ENCODE peak calls at places on chromosomes 16 and 17, in seven cellular contexts. One of them, this sample, is unnamed.

GRCh38 chr16:75264999-75265910 is 13.8 kb upstream of the BCAR1 start:
- DNase-seq in astrocyte of the cerebellum: no peak
- DNase-seq in stomach: peak
- DNase-seq in ovary: peak
- DNase-seq in AG09309: no peak
- DNase-seq in upper lobe of right lung: peak
- DNase-seq in type B pancreatic cell: peak
- DNase-seq in this sample: peak

GRCh38 chr16:4373909-4374742 is 2.5 kb downstream of the VASN start:
- DNase-seq in astrocyte of the cerebellum: peak
- DNase-seq in stomach: peak
- DNase-seq in ovary: peak
- DNase-seq in AG09309: peak
- DNase-seq in upper lobe of right lung: peak
- DNase-seq in type B pancreatic cell: no peak
- DNase-seq in this sample: no peak

GRCh38 chr16:14388243-14388642 is 241.8 kb downstream of the PARN start:
- DNase-seq in astrocyte of the cerebellum: no peak
- DNase-seq in stomach: no peak
- DNase-seq in ovary: no peak
- DNase-seq in AG09309: no peak
- DNase-seq in upper lobe of right lung: no peak
- DNase-seq in type B pancreatic cell: no peak
- DNase-seq in this sample: no peak

GRCh38 chr16:53528797-53529196 is 25.8 kb upstream of the AKTIP start:
- DNase-seq in astrocyte of the cerebellum: no peak
- DNase-seq in stomach: no peak
- DNase-seq in ovary: no peak
- DNase-seq in AG09309: no peak
- DNase-seq in upper lobe of right lung: no peak
- DNase-seq in type B pancreatic cell: no peak
- DNase-seq in this sample: no peak

GRCh38 chr17:61551255-61551742 is 39.7 kb downstream of the NACA2 start:
- DNase-seq in astrocyte of the cerebellum: peak
- DNase-seq in stomach: no peak
- DNase-seq in ovary: no peak
- DNase-seq in AG09309: no peak
- DNase-seq in upper lobe of right lung: no peak
- DNase-seq in type B pancreatic cell: no peak
- DNase-seq in this sample: no peak

GRCh38 chr17:68351395-68351794 is 60.1 kb downstream of the ARSG start:
- DNase-seq in astrocyte of the cerebellum: no peak
- DNase-seq in stomach: no peak
- DNase-seq in ovary: peak
- DNase-seq in AG09309: no peak
- DNase-seq in upper lobe of right lung: no peak
- DNase-seq in type B pancreatic cell: no peak
- DNase-seq in this sample: no peak

GRCh38 chr17:50961282-50962220 is 95.4 kb upstream of the TOB1 start:
- DNase-seq in astrocyte of the cerebellum: no peak
- DNase-seq in stomach: no peak
- DNase-seq in ovary: no peak
- DNase-seq in AG09309: no peak
- DNase-seq in upper lobe of right lung: no peak
- DNase-seq in type B pancreatic cell: no peak
- DNase-seq in this sample: no peak

GRCh38 chr17:55334285-55334684 is 69.5 kb downstream of the HLF start:
- DNase-seq in astrocyte of the cerebellum: no peak
- DNase-seq in stomach: no peak
- DNase-seq in ovary: no peak
- DNase-seq in AG09309: no peak
- DNase-seq in upper lobe of right lung: no peak
- DNase-seq in type B pancreatic cell: no peak
- DNase-seq in this sample: no peak

GRCh38 chr17:30253316-30253715 is 17.8 kb upstream of the SLC6A4 start:
- DNase-seq in astrocyte of the cerebellum: no peak
- DNase-seq in stomach: peak
- DNase-seq in ovary: no peak
- DNase-seq in AG09309: no peak
- DNase-seq in upper lobe of right lung: no peak
- DNase-seq in type B pancreatic cell: no peak
- DNase-seq in this sample: no peak

GRCh38 chr17:71709974-71710373 is 410.8 kb upstream of the SOX9 start:
- DNase-seq in astrocyte of the cerebellum: peak
- DNase-seq in stomach: no peak
- DNase-seq in ovary: no peak
- DNase-seq in AG09309: no peak
- DNase-seq in upper lobe of right lung: no peak
- DNase-seq in type B pancreatic cell: no peak
- DNase-seq in this sample: no peak

GRCh38 chr16:12024429-12024828 is 47.9 kb downstream of the SNX29 start:
- DNase-seq in astrocyte of the cerebellum: no peak
- DNase-seq in stomach: peak
- DNase-seq in ovary: no peak
- DNase-seq in AG09309: no peak
- DNase-seq in upper lobe of right lung: no peak
- DNase-seq in type B pancreatic cell: no peak
- DNase-seq in this sample: no peak

GRCh38 chr16:48605518-48606110 is 4.4 kb downstream of the N4BP1 start:
- DNase-seq in astrocyte of the cerebellum: no peak
- DNase-seq in stomach: no peak
- DNase-seq in ovary: no peak
- DNase-seq in AG09309: no peak
- DNase-seq in upper lobe of right lung: peak
- DNase-seq in type B pancreatic cell: no peak
- DNase-seq in this sample: no peak

GRCh38 chr16:17251496-17251895 is 219.3 kb downstream of the XYLT1 start:
- DNase-seq in astrocyte of the cerebellum: no peak
- DNase-seq in stomach: no peak
- DNase-seq in ovary: no peak
- DNase-seq in AG09309: no peak
- DNase-seq in upper lobe of right lung: no peak
- DNase-seq in type B pancreatic cell: no peak
- DNase-seq in this sample: no peak

GRCh38 chr17:42578282-42578869 is 847 bp upstream of the PSMC3IP start:
- DNase-seq in astrocyte of the cerebellum: peak
- DNase-seq in stomach: peak
- DNase-seq in ovary: peak
- DNase-seq in AG09309: no peak
- DNase-seq in upper lobe of right lung: peak
- DNase-seq in type B pancreatic cell: peak
- DNase-seq in this sample: no peak

GRCh38 chr17:72456026-72456569 is 335.3 kb downstream of the SOX9 start:
- DNase-seq in astrocyte of the cerebellum: no peak
- DNase-seq in stomach: peak
- DNase-seq in ovary: no peak
- DNase-seq in AG09309: no peak
- DNase-seq in upper lobe of right lung: no peak
- DNase-seq in type B pancreatic cell: no peak
- DNase-seq in this sample: no peak

GRCh38 chr16:69182730-69183416 is 4.1 kb upstream of the SNTB2 start:
- DNase-seq in astrocyte of the cerebellum: no peak
- DNase-seq in stomach: no peak
- DNase-seq in ovary: no peak
- DNase-seq in AG09309: no peak
- DNase-seq in upper lobe of right lung: no peak
- DNase-seq in type B pancreatic cell: no peak
- DNase-seq in this sample: no peak

GRCh38 chr17:21613071-21613429 is 79.3 kb upstream of the KCNJ18 start:
- DNase-seq in astrocyte of the cerebellum: no peak
- DNase-seq in stomach: no peak
- DNase-seq in ovary: no peak
- DNase-seq in AG09309: no peak
- DNase-seq in upper lobe of right lung: no peak
- DNase-seq in type B pancreatic cell: no peak
- DNase-seq in this sample: no peak

GRCh38 chr16:68892214-68892613 is 48.9 kb downstream of the TANGO6 start:
- DNase-seq in astrocyte of the cerebellum: no peak
- DNase-seq in stomach: no peak
- DNase-seq in ovary: no peak
- DNase-seq in AG09309: no peak
- DNase-seq in upper lobe of right lung: no peak
- DNase-seq in type B pancreatic cell: no peak
- DNase-seq in this sample: no peak

GRCh38 chr17:44070455-44071197 is at the start of gene G6PC3:
- DNase-seq in astrocyte of the cerebellum: peak
- DNase-seq in stomach: peak
- DNase-seq in ovary: peak
- DNase-seq in AG09309: peak
- DNase-seq in upper lobe of right lung: peak
- DNase-seq in type B pancreatic cell: peak
- DNase-seq in this sample: peak

GRCh38 chr17:1031711-1032110 is 34.8 kb downstream of the TIMM22 start:
- DNase-seq in astrocyte of the cerebellum: no peak
- DNase-seq in stomach: no peak
- DNase-seq in ovary: peak
- DNase-seq in AG09309: no peak
- DNase-seq in upper lobe of right lung: no peak
- DNase-seq in type B pancreatic cell: no peak
- DNase-seq in this sample: no peak

GRCh38 chr17:49315974-49316570 is 46.0 kb downstream of the ZNF652 start:
- DNase-seq in astrocyte of the cerebellum: no peak
- DNase-seq in stomach: no peak
- DNase-seq in ovary: no peak
- DNase-seq in AG09309: no peak
- DNase-seq in upper lobe of right lung: no peak
- DNase-seq in type B pancreatic cell: no peak
- DNase-seq in this sample: no peak

GRCh38 chr17:58527306-58527705 is 12.9 kb upstream of the MTMR4 start:
- DNase-seq in astrocyte of the cerebellum: no peak
- DNase-seq in stomach: no peak
- DNase-seq in ovary: no peak
- DNase-seq in AG09309: no peak
- DNase-seq in upper lobe of right lung: no peak
- DNase-seq in type B pancreatic cell: no peak
- DNase-seq in this sample: no peak
- TF ChIP-seq CTCF in astrocyte of the cerebellum: peak
- TF ChIP-seq CTCF in stomach: no peak
- TF ChIP-seq CTCF in ovary: no peak
- TF ChIP-seq CTCF in AG09309: no peak
- TF ChIP-seq CTCF in upper lobe of right lung: peak
- TF ChIP-seq CTCF in type B pancreatic cell: peak
- TF ChIP-seq CTCF in this sample: peak

DNA sequence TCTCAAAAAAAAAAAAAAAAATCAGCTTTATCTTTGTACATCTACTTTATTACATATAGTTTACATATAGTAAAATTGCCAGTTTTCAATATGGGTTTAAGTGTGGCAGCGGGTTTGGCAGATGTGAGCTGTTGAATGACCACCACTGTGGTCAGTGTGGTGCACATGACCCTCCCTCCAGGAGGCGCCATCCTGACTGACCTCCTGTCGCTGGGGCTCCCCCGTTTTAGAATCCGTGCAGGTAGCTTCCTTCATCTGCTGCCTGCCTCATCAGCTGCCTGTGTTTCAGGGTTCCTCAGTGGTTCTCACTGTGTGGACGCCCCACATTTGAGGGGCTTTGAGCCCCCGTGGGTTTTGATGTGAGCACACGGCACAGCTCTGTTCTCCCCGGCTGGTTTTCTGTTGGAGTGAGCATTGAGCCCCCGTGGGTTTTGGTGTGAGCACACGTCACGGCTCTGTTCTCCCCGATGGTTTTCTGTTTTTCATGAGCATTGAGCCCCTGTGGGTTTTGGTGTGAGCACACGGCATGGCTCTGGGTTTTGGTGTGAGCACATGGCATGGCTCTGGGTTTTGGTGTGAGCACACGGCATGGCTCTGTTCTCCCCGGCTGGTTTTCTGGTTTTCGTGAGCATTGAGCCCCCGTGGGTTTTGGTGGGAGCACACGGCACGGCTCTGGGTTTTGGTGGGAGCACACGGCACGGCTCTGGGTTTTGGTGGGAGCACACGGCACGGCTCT is 57.9 kb upstream of the ZNF750 start:
- DNase-seq in astrocyte of the cerebellum: no peak
- DNase-seq in stomach: no peak
- DNase-seq in ovary: no peak
- DNase-seq in AG09309: no peak
- DNase-seq in upper lobe of right lung: no peak
- DNase-seq in type B pancreatic cell: no peak
- DNase-seq in this sample: peak
- TF ChIP-seq CTCF in astrocyte of the cerebellum: no peak
- TF ChIP-seq CTCF in stomach: no peak
- TF ChIP-seq CTCF in ovary: no peak
- TF ChIP-seq CTCF in AG09309: peak
- TF ChIP-seq CTCF in upper lobe of right lung: no peak
- TF ChIP-seq CTCF in type B pancreatic cell: no peak
- TF ChIP-seq CTCF in this sample: no peak

DNA sequence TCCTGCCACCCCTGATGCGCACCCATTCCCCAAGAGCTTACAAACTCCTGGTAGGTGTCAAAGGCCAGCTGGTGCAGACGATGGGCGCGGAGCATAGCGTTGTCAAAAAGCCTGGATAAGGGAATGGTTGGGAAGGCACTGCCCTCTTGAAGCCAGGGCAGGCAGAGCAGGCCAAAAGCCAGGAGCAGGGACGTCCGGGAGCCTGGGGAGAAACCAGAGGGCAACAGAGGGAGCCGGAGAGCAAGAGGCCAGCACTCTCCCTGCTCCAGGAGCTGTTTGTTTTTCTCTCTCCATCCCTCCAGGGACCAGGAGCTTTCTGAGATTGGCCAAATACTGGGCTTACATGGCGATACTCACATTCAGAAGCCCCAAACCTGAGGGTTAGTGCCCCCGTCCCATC is 334 bp downstream of the GH1 start:
- DNase-seq in astrocyte of the cerebellum: no peak
- DNase-seq in stomach: no peak
- DNase-seq in ovary: peak
- DNase-seq in AG09309: no peak
- DNase-seq in upper lobe of right lung: no peak
- DNase-seq in type B pancreatic cell: no peak
- DNase-seq in this sample: peak
- TF ChIP-seq CTCF in astrocyte of the cerebellum: no peak
- TF ChIP-seq CTCF in stomach: no peak
- TF ChIP-seq CTCF in ovary: no peak
- TF ChIP-seq CTCF in AG09309: no peak
- TF ChIP-seq CTCF in upper lobe of right lung: no peak
- TF ChIP-seq CTCF in type B pancreatic cell: no peak
- TF ChIP-seq CTCF in this sample: no peak

GRCh38 chr16:22971346-22971924 is 157.5 kb downstream of the HS3ST2 start:
- DNase-seq in astrocyte of the cerebellum: no peak
- DNase-seq in stomach: no peak
- DNase-seq in ovary: no peak
- DNase-seq in AG09309: no peak
- DNase-seq in upper lobe of right lung: no peak
- DNase-seq in type B pancreatic cell: no peak
- DNase-seq in this sample: no peak

GRCh38 chr16:22970191-22970845 is 156.4 kb downstream of the HS3ST2 start:
- DNase-seq in astrocyte of the cerebellum: no peak
- DNase-seq in stomach: no peak
- DNase-seq in ovary: no peak
- DNase-seq in AG09309: no peak
- DNase-seq in upper lobe of right lung: no peak
- DNase-seq in type B pancreatic cell: no peak
- DNase-seq in this sample: no peak

GRCh38 chr16:22968931-22969330 is 155.0 kb downstream of the HS3ST2 start:
- DNase-seq in astrocyte of the cerebellum: no peak
- DNase-seq in stomach: no peak
- DNase-seq in ovary: no peak
- DNase-seq in AG09309: no peak
- DNase-seq in upper lobe of right lung: no peak
- DNase-seq in type B pancreatic cell: no peak
- DNase-seq in this sample: no peak

GRCh38 chr16:22967696-22968095 is 153.7 kb downstream of the HS3ST2 start:
- DNase-seq in astrocyte of the cerebellum: no peak
- DNase-seq in stomach: no peak
- DNase-seq in ovary: no peak
- DNase-seq in AG09309: no peak
- DNase-seq in upper lobe of right lung: no peak
- DNase-seq in type B pancreatic cell: no peak
- DNase-seq in this sample: no peak

GRCh38 chr16:22969567-22969966 is 155.6 kb downstream of the HS3ST2 start:
- DNase-seq in astrocyte of the cerebellum: no peak
- DNase-seq in stomach: no peak
- DNase-seq in ovary: no peak
- DNase-seq in AG09309: no peak
- DNase-seq in upper lobe of right lung: no peak
- DNase-seq in type B pancreatic cell: no peak
- DNase-seq in this sample: no peak
- TF ChIP-seq CTCF in astrocyte of the cerebellum: no peak
- TF ChIP-seq CTCF in stomach: no peak
- TF ChIP-seq CTCF in ovary: no peak
- TF ChIP-seq CTCF in AG09309: no peak
- TF ChIP-seq CTCF in upper lobe of right lung: no peak
- TF ChIP-seq CTCF in type B pancreatic cell: no peak
- TF ChIP-seq CTCF in this sample: no peak

This sample was measured in chondrocyte.